ENCODE peak calls at places on chromosomes 1 and 21, in seven cellular contexts. P is K562; O is psoas muscle; B is fibroblast of lung; K is adipocyte; X is NT2/D1; H is CD4-positive, alpha-beta memory T cell. C is an unnamed sample.
A peak's percentile ranks its signal among the peaks of the same experiment; 100 is the strongest.

GRCh38 chr1:232627645-232628334 is 2.1 kb downstream of the SIPA1L2 start:
- DNase-seq in K (peak; percentile 39), P (peak; percentile 35), H (peak; percentile 52), B (peak; percentile 48), X (peak; percentile 47), O (no peak), C (no peak)

GRCh38 chr21:36757246-36757645 is 58.3 kb downstream of the SIM2 start:
- DNase-seq in P (no peak), X (no peak), O (no peak), K (no peak), B (no peak), H (no peak), C (no peak)

GRCh38 chr1:228270032-228270431 is 62.2 kb downstream of the OBSCN start:
- DNase-seq in X (no peak), B (peak; percentile 32), P (no peak), K (peak; percentile 22), H (no peak), O (no peak), C (peak; percentile 1)

GRCh38 chr1:115214098-115214497 is 124.0 kb downstream of the NGF start:
- DNase-seq in K (no peak), P (no peak), O (no peak), X (no peak), H (no peak), B (no peak), C (no peak)

GRCh38 chr1:215844777-215845176 is 277.7 kb downstream of the KCTD3 start:
- DNase-seq in B (no peak), H (no peak), K (no peak), X (no peak), P (no peak), O (no peak), C (no peak)

GRCh38 chr1:23957096-23957495 is 2.5 kb upstream of the PNRC2 start:
- DNase-seq in H (no peak), B (no peak), X (no peak), K (no peak), O (no peak), P (no peak), C (no peak)

GRCh38 chr1:241834733-241835377 is 13.1 kb upstream of the EXO1 start:
- DNase-seq in H (no peak), B (peak; percentile 59), X (peak; percentile 39), P (no peak), K (peak; percentile 85), O (no peak), C (no peak)

GRCh38 chr1:229378586-229379442 is 36.0 kb upstream of the CCSAP start:
- DNase-seq in B (peak; percentile 5), X (no peak), K (no peak), H (no peak), O (no peak), P (peak; percentile 51), C (no peak)

GRCh38 chr1:14897080-14897449 is 256.5 kb upstream of the TMEM51 start:
- DNase-seq in X (no peak), B (peak; percentile 11), K (no peak), H (no peak), P (peak; percentile 76), O (no peak), C (no peak)

GRCh38 chr1:185860876-185861275 is 126.7 kb downstream of the HMCN1 start:
- DNase-seq in H (no peak), K (no peak), B (peak; percentile 60), X (no peak), O (no peak), P (no peak), C (no peak)

GRCh38 chr1:164380893-164381292 is 178.1 kb upstream of the PBX1 start:
- DNase-seq in P (no peak), H (no peak), O (peak; percentile 28), B (peak; percentile 85), K (no peak), X (no peak), C (no peak)

GRCh38 chr1:79044974-79045650 is 38.6 kb upstream of the ADGRL4 start:
- DNase-seq in H (no peak), X (no peak), P (no peak), K (no peak), B (peak; percentile 33), O (no peak), C (no peak)

GRCh38 chr1:10891081-10891480 is 94.6 kb upstream of the CASZ1 start:
- DNase-seq in X (no peak), O (no peak), H (no peak), P (no peak), B (no peak), K (no peak), C (no peak)

GRCh38 chr21:41973427-41973831 is 19.6 kb upstream of the C2CD2 start:
- DNase-seq in O (no peak), X (no peak), P (no peak), K (no peak), H (no peak), B (no peak), C (peak; percentile 14)

GRCh38 chr1:41333146-41333784 is 28.0 kb upstream of the FOXO6 start:
- DNase-seq in H (no peak), O (no peak), K (no peak), B (peak; percentile 92), X (no peak), P (peak; percentile 67), C (no peak)

GRCh38 chr1:154478639-154479038 is 23.4 kb upstream of the TDRD10 start:
- DNase-seq in P (peak; percentile 45), X (no peak), H (peak; percentile 37), O (no peak), B (peak; percentile 29), K (peak; percentile 16), C (no peak)

DNA sequence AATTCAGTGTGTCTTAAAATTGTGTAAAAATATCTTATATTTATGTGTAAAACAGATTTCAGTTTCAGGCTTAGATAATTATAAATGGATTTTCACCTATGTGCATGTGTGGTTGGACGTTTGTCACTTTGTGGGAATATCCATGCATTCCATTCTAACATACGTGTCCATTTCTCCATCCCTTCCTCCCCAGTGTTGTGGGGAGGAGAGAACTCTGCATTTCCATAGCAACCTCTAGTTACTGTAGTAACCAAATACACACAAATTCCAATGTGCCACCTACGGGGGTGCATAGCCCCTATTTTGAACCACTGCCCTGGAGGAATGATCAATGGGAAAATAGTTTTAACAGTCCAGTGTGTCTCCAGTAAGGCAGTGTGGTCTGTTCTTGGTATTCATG is 79.0 kb downstream of the RASAL2 start:
- DNase-seq in X (no peak), B (peak; percentile 77), K (peak; percentile 48), P (no peak), O (no peak), H (no peak), C (no peak)
- H3K36me3 ChIP-seq in X (no peaks in the 10 kb centered on the region), B (no peaks in the 10 kb centered on the region), K (no peaks in the 10 kb centered on the region), P (no peaks in the 10 kb centered on the region), O (no peaks in the 10 kb centered on the region), H (no peaks in the 10 kb centered on the region), C (no peaks in the 10 kb centered on the region)

DNA sequence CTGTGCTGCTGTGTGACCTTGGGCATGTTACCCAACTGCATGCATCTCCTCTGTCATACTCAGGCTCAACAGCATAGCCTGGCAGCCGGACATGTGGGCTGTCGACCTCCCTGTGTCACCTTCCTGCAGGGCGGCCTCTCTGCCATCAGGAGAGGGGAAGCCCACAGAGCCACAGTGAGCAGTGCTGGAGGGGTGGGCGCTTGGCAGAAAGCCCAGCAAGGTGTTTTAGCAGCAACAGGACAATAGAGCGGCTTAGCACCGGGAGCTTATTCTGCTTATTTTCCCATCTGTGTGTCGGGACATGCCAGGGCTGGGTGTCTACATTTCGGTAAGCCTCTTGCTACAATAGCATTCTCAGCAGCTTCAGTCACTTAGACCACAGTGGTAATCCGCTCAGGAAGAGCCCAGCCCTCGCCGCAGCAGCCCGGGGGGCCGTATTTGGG is 22.8 kb upstream of the CDK18 start:
- DNase-seq in K (peak; percentile 59), B (no peak), H (no peak), X (no peak), P (no peak), O (no peak), C (no peak)
- H3K4me1 ChIP-seq in K (peaks cover 4% of the 10 kb centered on the region), B (no peaks in the 10 kb centered on the region), H (peaks cover 32% of the 10 kb centered on the region), X (peaks cover 26% of the 10 kb centered on the region), P (peaks cover 7% of the 10 kb centered on the region), O (no peaks in the 10 kb centered on the region), C (peaks cover 10% of the 10 kb centered on the region)

GRCh38 chr1:12369258-12369657 is 139.4 kb downstream of the VPS13D start:
- DNase-seq in O (no peak), K (no peak), H (no peak), X (no peak), B (peak; percentile 48), P (no peak), C (no peak)

GRCh38 chr1:12371053-12371452 is 141.2 kb downstream of the VPS13D start:
- DNase-seq in H (no peak), O (no peak), P (no peak), K (no peak), B (no peak), X (no peak), C (no peak)

GRCh38 chr1:12372761-12373160 is 142.9 kb downstream of the VPS13D start:
- DNase-seq in O (no peak), P (no peak), K (no peak), B (no peak), X (no peak), H (no peak), C (no peak)

GRCh38 chr1:12370241-12370980 is 140.6 kb downstream of the VPS13D start:
- DNase-seq in H (no peak), P (no peak), O (no peak), K (no peak), B (no peak), X (no peak), C (no peak)

GRCh38 chr1:12372180-12372579 is 142.3 kb downstream of the VPS13D start:
- DNase-seq in B (no peak), O (no peak), P (no peak), X (no peak), H (no peak), K (no peak), C (no peak)
- H3K36me3 ChIP-seq in B (no peaks in the 10 kb centered on the region), O (peaks cover 9% of the 10 kb centered on the region), P (peaks cover 63% of the 10 kb centered on the region), X (peaks cover 6% of the 10 kb centered on the region), H (peaks cover 34% of the 10 kb centered on the region), K (peaks cover 66% of the 10 kb centered on the region), C (peaks cover 88% of the 10 kb centered on the region)

GRCh38 chr1:167679714-167680113 is 42.1 kb upstream of the MPZL1 start:
- DNase-seq in O (no peak), H (no peak), K (no peak), X (no peak), P (no peak), B (no peak), C (no peak)

GRCh38 chr1:167681497-167682102 is 40.2 kb upstream of the MPZL1 start:
- DNase-seq in H (no peak), K (no peak), P (no peak), B (no peak), X (no peak), O (no peak), C (peak; percentile 51)

GRCh38 chr1:167683226-167683625 is 38.6 kb upstream of the MPZL1 start:
- DNase-seq in H (no peak), O (no peak), X (no peak), B (no peak), K (no peak), P (no peak), C (no peak)

GRCh38 chr1:167678838-167679237 is 42.9 kb upstream of the MPZL1 start:
- DNase-seq in K (no peak), O (no peak), P (no peak), B (no peak), X (no peak), H (no peak), C (no peak)

DNA sequence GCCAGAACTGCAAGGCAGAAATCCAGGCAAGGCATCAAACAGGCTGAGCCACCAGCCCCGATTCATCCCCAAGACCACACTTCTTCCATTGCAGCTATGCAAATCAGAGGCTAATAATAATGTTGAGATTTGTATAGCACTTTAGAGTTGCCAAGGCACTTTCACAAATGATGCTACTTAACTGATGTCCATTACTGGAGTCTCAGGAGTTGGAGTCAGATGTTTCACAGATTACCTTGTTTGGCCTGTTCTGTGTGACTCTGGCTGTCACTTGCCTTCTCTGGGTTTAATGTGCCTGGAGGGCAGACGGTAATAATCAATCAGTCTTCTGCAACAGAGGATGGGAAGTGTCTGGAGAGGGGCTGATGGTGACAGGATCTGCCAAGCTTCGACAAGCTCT is 40.8 kb upstream of the MPZL1 start:
- DNase-seq in H (no peak), K (no peak), O (no peak), P (no peak), B (no peak), X (no peak), C (no peak)
- H3K4me1 ChIP-seq in H (peaks cover 33% of the 10 kb centered on the region), K (no peaks in the 10 kb centered on the region), O (peaks cover 59% of the 10 kb centered on the region), P (peaks cover 7% of the 10 kb centered on the region), B (peaks cover 3% of the 10 kb centered on the region), X (peaks cover 20% of the 10 kb centered on the region), C (peaks cover 79% of the 10 kb centered on the region)

C was measured in heart left ventricle.